ENCODE peak calls at places on chromosomes 5 and 9, in five cellular contexts. F is PC-3, U is hepatic stellate cell, G is Kasumi-1, X is HuH-7.5. N is an unnamed sample.

GRCh38 chr5:96702503-96703383 is 40.6 kb downstream of the CAST start:
- DNase-seq in X (peak; percentile 64), G (peak; percentile 38), U (peak; percentile 94), F (no peak), N (peak; percentile 81)

GRCh38 chr9:134942421-134943119 is 24.9 kb upstream of the FCN1 start:
- DNase-seq in U (no peak), X (no peak), G (no peak), F (no peak), N (peak; percentile 3)

GRCh38 chr9:18473551-18474279 is at the start of gene ADAMTSL1:
- DNase-seq in U (no peak), X (no peak), F (no peak), G (no peak), N (no peak)

GRCh38 chr5:2199697-2200096 is 317.0 kb upstream of the IRX4 start:
- DNase-seq in X (no peak), F (no peak), U (no peak), G (no peak), N (no peak)

GRCh38 chr5:175861337-175862130 is 9.8 kb upstream of the CPLX2 start:
- DNase-seq in U (no peak), X (no peak), G (no peak), F (no peak), N (no peak)

GRCh38 chr5:123496892-123497291 is 15.1 kb upstream of the CSNK1G3 start:
- DNase-seq in X (no peak), U (no peak), G (no peak), F (no peak), N (no peak)

GRCh38 chr5:177444106-177445051 is 2.2 kb upstream of the PRR7 start:
- DNase-seq in G (no peak), U (no peak), X (no peak), F (no peak), N (peak; percentile 42)

GRCh38 chr5:139108056-139108811 is 89.9 kb downstream of the SIL1 start:
- DNase-seq in U (peak; percentile 44), G (no peak), F (no peak), X (no peak), N (no peak)

GRCh38 chr9:114364123-114364522 is 23.7 kb downstream of the AKNA start:
- DNase-seq in X (no peak), F (peak; percentile 78), G (peak; percentile 73), U (peak; percentile 73), N (peak; percentile 42)

GRCh38 chr5:15592728-15593127 is 92.7 kb downstream of the FBXL7 start:
- DNase-seq in G (no peak), X (no peak), F (no peak), U (no peak), N (no peak)

GRCh38 chr9:7976167-7976755 is 176.7 kb upstream of the DMAC1 start:
- DNase-seq in U (no peak), X (no peak), G (peak; percentile 82), F (no peak), N (no peak)

GRCh38 chr9:36146666-36147065 is 10.1 kb downstream of the GLIPR2 start:
- DNase-seq in U (no peak), G (no peak), X (no peak), F (no peak), N (no peak)